ENCODE peak calls at places on chromosomes 6 and 20, in ten cellular contexts. One of them, this sample, is unnamed. For H3K36me3 and H3K4me1, the result is how much of the 10 kb centered on the place peaks cover.

GRCh38 chr20:24448170-24448569 is 21.3 kb upstream of the SYNDIG1 start:
- DNase-seq in upper lobe of right lung: no peak
- DNase-seq in CD8-positive, alpha-beta memory T cell: no peak
- DNase-seq in adipocyte: no peak
- DNase-seq in CD8-positive, alpha-beta T cell: no peak
- DNase-seq in PC-9: no peak
- DNase-seq in pancreas: no peak
- DNase-seq in heart right ventricle: no peak
- DNase-seq in IMR-90: no peak
- DNase-seq in K562: no peak
- DNase-seq in this sample: no peak

GRCh38 chr6:1612902-1613301 is 3.2 kb downstream of the FOXC1 start:
- DNase-seq in upper lobe of right lung: no peak
- DNase-seq in CD8-positive, alpha-beta memory T cell: no peak
- DNase-seq in adipocyte: peak
- DNase-seq in CD8-positive, alpha-beta T cell: no peak
- DNase-seq in PC-9: no peak
- DNase-seq in pancreas: no peak
- DNase-seq in heart right ventricle: no peak
- DNase-seq in IMR-90: peak
- DNase-seq in K562: no peak
- DNase-seq in this sample: no peak

GRCh38 chr20:8807480-8808179 is 261.3 kb upstream of the PLCB4 start:
- DNase-seq in upper lobe of right lung: no peak
- DNase-seq in CD8-positive, alpha-beta memory T cell: no peak
- DNase-seq in adipocyte: no peak
- DNase-seq in CD8-positive, alpha-beta T cell: no peak
- DNase-seq in PC-9: no peak
- DNase-seq in pancreas: no peak
- DNase-seq in heart right ventricle: no peak
- DNase-seq in IMR-90: no peak
- DNase-seq in K562: no peak
- DNase-seq in this sample: no peak

GRCh38 chr20:51800769-51801219 is 1.5 kb downstream of the SALL4 start:
- DNase-seq in upper lobe of right lung: no peak
- DNase-seq in CD8-positive, alpha-beta memory T cell: no peak
- DNase-seq in adipocyte: peak
- DNase-seq in CD8-positive, alpha-beta T cell: no peak
- DNase-seq in PC-9: no peak
- DNase-seq in pancreas: peak
- DNase-seq in heart right ventricle: no peak
- DNase-seq in IMR-90: no peak
- DNase-seq in K562: no peak
- DNase-seq in this sample: no peak

GRCh38 chr20:50330504-50331313 is 140.1 kb downstream of the CEBPB start:
- DNase-seq in upper lobe of right lung: no peak
- DNase-seq in CD8-positive, alpha-beta memory T cell: no peak
- DNase-seq in adipocyte: no peak
- DNase-seq in CD8-positive, alpha-beta T cell: no peak
- DNase-seq in PC-9: no peak
- DNase-seq in pancreas: no peak
- DNase-seq in heart right ventricle: no peak
- DNase-seq in IMR-90: no peak
- DNase-seq in K562: no peak
- DNase-seq in this sample: no peak

GRCh38 chr6:37868447-37868825 is 48.9 kb downstream of the ZFAND3 start:
- DNase-seq in upper lobe of right lung: no peak
- DNase-seq in CD8-positive, alpha-beta memory T cell: no peak
- DNase-seq in adipocyte: no peak
- DNase-seq in CD8-positive, alpha-beta T cell: no peak
- DNase-seq in PC-9: peak
- DNase-seq in pancreas: no peak
- DNase-seq in heart right ventricle: no peak
- DNase-seq in IMR-90: peak
- DNase-seq in K562: no peak
- DNase-seq in this sample: no peak

GRCh38 chr6:24513602-24514001 is 18.8 kb downstream of the ALDH5A1 start:
- DNase-seq in upper lobe of right lung: no peak
- DNase-seq in CD8-positive, alpha-beta memory T cell: no peak
- DNase-seq in adipocyte: no peak
- DNase-seq in CD8-positive, alpha-beta T cell: no peak
- DNase-seq in PC-9: no peak
- DNase-seq in pancreas: no peak
- DNase-seq in heart right ventricle: no peak
- DNase-seq in IMR-90: no peak
- DNase-seq in K562: no peak
- DNase-seq in this sample: no peak

GRCh38 chr20:10469599-10469998 is 34.5 kb downstream of the SLX4IP start:
- DNase-seq in upper lobe of right lung: no peak
- DNase-seq in CD8-positive, alpha-beta memory T cell: no peak
- DNase-seq in adipocyte: peak
- DNase-seq in CD8-positive, alpha-beta T cell: no peak
- DNase-seq in PC-9: no peak
- DNase-seq in pancreas: no peak
- DNase-seq in heart right ventricle: no peak
- DNase-seq in IMR-90: peak
- DNase-seq in K562: peak
- DNase-seq in this sample: no peak

DNA sequence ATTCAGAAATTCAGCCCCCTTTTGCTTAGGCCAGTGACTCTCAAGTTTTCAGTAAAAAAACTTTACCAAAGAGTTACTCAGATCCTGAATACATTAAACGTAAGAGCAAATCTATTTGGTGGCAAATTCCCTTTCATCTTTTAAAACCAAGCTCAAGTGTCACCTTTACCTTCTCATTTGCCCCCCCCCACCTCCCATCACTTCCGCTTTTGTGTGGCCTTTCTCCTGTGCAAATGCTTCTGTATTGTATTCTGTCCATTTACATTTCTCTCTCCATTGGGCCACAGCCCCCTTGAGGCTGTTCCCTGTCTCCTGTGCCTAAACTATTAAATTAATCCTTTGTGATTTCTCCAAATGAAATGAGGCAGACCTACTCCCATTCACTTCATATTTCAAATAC is 1.9 kb downstream of the NOL7 start:
- DNase-seq in upper lobe of right lung: no peak
- DNase-seq in CD8-positive, alpha-beta memory T cell: no peak
- DNase-seq in adipocyte: no peak
- DNase-seq in CD8-positive, alpha-beta T cell: no peak
- DNase-seq in PC-9: no peak
- DNase-seq in pancreas: no peak
- DNase-seq in heart right ventricle: no peak
- DNase-seq in IMR-90: no peak
- DNase-seq in K562: no peak
- DNase-seq in this sample: no peak
- H3K36me3 ChIP-seq in upper lobe of right lung: half or more
- H3K36me3 ChIP-seq in CD8-positive, alpha-beta memory T cell: under half
- H3K36me3 ChIP-seq in adipocyte: under half
- H3K36me3 ChIP-seq in CD8-positive, alpha-beta T cell: under half
- H3K36me3 ChIP-seq in PC-9: under half
- H3K36me3 ChIP-seq in pancreas: under half
- H3K36me3 ChIP-seq in heart right ventricle: under half
- H3K36me3 ChIP-seq in IMR-90: under half
- H3K36me3 ChIP-seq in K562: half or more
- H3K36me3 ChIP-seq in this sample: half or more

GRCh38 chr6:116280960-116281316 is 1.2 kb upstream of the TSPYL1 start:
- DNase-seq in upper lobe of right lung: no peak
- DNase-seq in CD8-positive, alpha-beta memory T cell: no peak
- DNase-seq in adipocyte: no peak
- DNase-seq in CD8-positive, alpha-beta T cell: no peak
- DNase-seq in PC-9: no peak
- DNase-seq in pancreas: no peak
- DNase-seq in heart right ventricle: no peak
- DNase-seq in IMR-90: no peak
- DNase-seq in K562: no peak
- DNase-seq in this sample: no peak

GRCh38 chr6:116278853-116279231 is 888 bp downstream of the TSPYL1 start:
- DNase-seq in upper lobe of right lung: no peak
- DNase-seq in CD8-positive, alpha-beta memory T cell: peak
- DNase-seq in adipocyte: no peak
- DNase-seq in CD8-positive, alpha-beta T cell: no peak
- DNase-seq in PC-9: no peak
- DNase-seq in pancreas: peak
- DNase-seq in heart right ventricle: peak
- DNase-seq in IMR-90: peak
- DNase-seq in K562: no peak
- DNase-seq in this sample: peak

GRCh38 chr6:116278478-116278822 is 1.3 kb downstream of the TSPYL1 start:
- DNase-seq in upper lobe of right lung: no peak
- DNase-seq in CD8-positive, alpha-beta memory T cell: no peak
- DNase-seq in adipocyte: no peak
- DNase-seq in CD8-positive, alpha-beta T cell: no peak
- DNase-seq in PC-9: no peak
- DNase-seq in pancreas: no peak
- DNase-seq in heart right ventricle: no peak
- DNase-seq in IMR-90: no peak
- DNase-seq in K562: no peak
- DNase-seq in this sample: no peak

GRCh38 chr6:116280161-116280959 is 630 bp upstream of the TSPYL1 start:
- DNase-seq in upper lobe of right lung: no peak
- DNase-seq in CD8-positive, alpha-beta memory T cell: peak
- DNase-seq in adipocyte: no peak
- DNase-seq in CD8-positive, alpha-beta T cell: no peak
- DNase-seq in PC-9: peak
- DNase-seq in pancreas: no peak
- DNase-seq in heart right ventricle: no peak
- DNase-seq in IMR-90: peak
- DNase-seq in K562: no peak
- DNase-seq in this sample: no peak

DNA sequence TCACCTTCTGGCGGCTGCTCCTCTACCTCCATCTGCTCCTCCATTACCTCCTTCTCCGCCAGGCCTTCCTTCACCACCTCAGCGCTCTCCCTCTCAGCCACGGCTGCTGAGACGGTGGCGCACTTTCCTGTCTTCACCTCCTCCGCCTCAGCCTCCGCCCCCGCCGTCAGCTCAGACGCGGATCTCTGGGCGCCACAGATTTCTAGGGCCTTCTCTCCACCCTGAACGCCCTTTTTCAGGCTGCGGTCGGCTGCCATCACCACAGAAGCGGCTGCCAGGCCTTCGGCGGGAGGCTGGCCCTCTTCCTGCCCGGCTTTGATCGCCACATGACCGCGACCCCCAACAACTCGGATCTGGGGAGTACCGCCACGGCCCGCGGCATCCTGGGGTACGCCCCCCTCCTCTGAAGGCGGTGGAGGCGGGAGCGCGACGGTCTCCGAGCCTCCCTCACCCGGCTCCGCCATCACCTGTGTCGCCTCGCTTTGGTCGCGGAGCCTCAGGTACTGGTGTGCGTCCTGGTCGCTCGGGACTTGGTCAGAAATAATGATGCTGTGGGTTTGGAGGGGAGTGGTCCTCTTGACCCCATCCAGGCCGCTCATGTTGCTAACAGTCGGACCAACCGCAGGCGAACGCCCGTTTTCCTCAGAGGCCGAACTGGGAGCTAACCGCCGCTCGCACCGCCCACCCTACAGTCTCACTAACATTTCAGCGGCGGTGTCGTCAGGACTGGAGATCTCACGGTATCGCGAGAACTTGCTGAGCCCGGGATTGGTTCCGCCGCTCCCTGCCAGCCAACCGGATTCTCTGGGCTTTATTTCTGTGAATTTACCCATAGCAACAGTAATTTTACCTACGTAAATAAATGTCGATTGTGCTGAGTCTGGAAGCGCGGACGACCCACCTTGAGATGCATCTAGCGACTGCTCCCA is at the start of gene TSPYL1:
- DNase-seq in upper lobe of right lung: peak
- DNase-seq in CD8-positive, alpha-beta memory T cell: peak
- DNase-seq in adipocyte: peak
- DNase-seq in CD8-positive, alpha-beta T cell: peak
- DNase-seq in PC-9: peak
- DNase-seq in pancreas: peak
- DNase-seq in heart right ventricle: peak
- DNase-seq in IMR-90: peak
- DNase-seq in K562: peak
- DNase-seq in this sample: peak
- H3K4me1 ChIP-seq in upper lobe of right lung: under half
- H3K4me1 ChIP-seq in CD8-positive, alpha-beta memory T cell: half or more
- H3K4me1 ChIP-seq in adipocyte: under half
- H3K4me1 ChIP-seq in CD8-positive, alpha-beta T cell: half or more
- H3K4me1 ChIP-seq in PC-9: under half
- H3K4me1 ChIP-seq in pancreas: under half
- H3K4me1 ChIP-seq in heart right ventricle: half or more
- H3K4me1 ChIP-seq in IMR-90: under half
- H3K4me1 ChIP-seq in K562: under half
- H3K4me1 ChIP-seq in this sample: half or more

GRCh38 chr20:58997141-58997770 is 9.8 kb downstream of the CTSZ start:
- DNase-seq in upper lobe of right lung: peak
- DNase-seq in CD8-positive, alpha-beta memory T cell: no peak
- DNase-seq in adipocyte: no peak
- DNase-seq in CD8-positive, alpha-beta T cell: no peak
- DNase-seq in PC-9: no peak
- DNase-seq in pancreas: peak
- DNase-seq in heart right ventricle: no peak
- DNase-seq in IMR-90: no peak
- DNase-seq in K562: no peak
- DNase-seq in this sample: no peak

GRCh38 chr20:58998656-58999055 is 8.4 kb downstream of the CTSZ start:
- DNase-seq in upper lobe of right lung: no peak
- DNase-seq in CD8-positive, alpha-beta memory T cell: no peak
- DNase-seq in adipocyte: no peak
- DNase-seq in CD8-positive, alpha-beta T cell: no peak
- DNase-seq in PC-9: no peak
- DNase-seq in pancreas: peak
- DNase-seq in heart right ventricle: no peak
- DNase-seq in IMR-90: no peak
- DNase-seq in K562: no peak
- DNase-seq in this sample: no peak

GRCh38 chr20:58995461-58996225 is 11.4 kb downstream of the CTSZ start:
- DNase-seq in upper lobe of right lung: no peak
- DNase-seq in CD8-positive, alpha-beta memory T cell: no peak
- DNase-seq in adipocyte: no peak
- DNase-seq in CD8-positive, alpha-beta T cell: no peak
- DNase-seq in PC-9: no peak
- DNase-seq in pancreas: peak
- DNase-seq in heart right ventricle: no peak
- DNase-seq in IMR-90: no peak
- DNase-seq in K562: no peak
- DNase-seq in this sample: no peak

GRCh38 chr20:58994390-58995159 is 12.5 kb downstream of the CTSZ start:
- DNase-seq in upper lobe of right lung: no peak
- DNase-seq in CD8-positive, alpha-beta memory T cell: no peak
- DNase-seq in adipocyte: no peak
- DNase-seq in CD8-positive, alpha-beta T cell: no peak
- DNase-seq in PC-9: no peak
- DNase-seq in pancreas: peak
- DNase-seq in heart right ventricle: no peak
- DNase-seq in IMR-90: no peak
- DNase-seq in K562: no peak
- DNase-seq in this sample: no peak

DNA sequence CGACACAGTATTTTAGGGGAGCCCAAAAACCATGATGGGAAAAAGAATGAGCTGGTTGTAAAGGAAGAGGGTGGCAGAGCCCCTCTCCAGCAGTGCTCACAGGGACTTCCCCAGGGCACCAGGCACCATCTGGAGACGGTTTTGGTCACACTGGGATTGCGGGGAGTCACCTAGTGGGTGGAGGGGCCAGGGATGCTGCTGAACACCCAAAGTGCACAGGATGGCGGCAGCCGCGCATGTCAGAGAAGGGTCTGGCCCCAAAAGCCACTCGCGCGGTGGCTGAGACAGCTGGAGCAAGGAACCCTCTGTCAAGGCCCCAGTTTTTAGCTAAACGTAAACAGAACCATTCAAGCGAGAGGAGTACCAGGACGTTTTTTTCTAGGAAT is 10.8 kb downstream of the CTSZ start:
- DNase-seq in upper lobe of right lung: no peak
- DNase-seq in CD8-positive, alpha-beta memory T cell: no peak
- DNase-seq in adipocyte: no peak
- DNase-seq in CD8-positive, alpha-beta T cell: no peak
- DNase-seq in PC-9: no peak
- DNase-seq in pancreas: peak
- DNase-seq in heart right ventricle: no peak
- DNase-seq in IMR-90: no peak
- DNase-seq in K562: no peak
- DNase-seq in this sample: no peak
- H3K36me3 ChIP-seq in upper lobe of right lung: half or more
- H3K36me3 ChIP-seq in CD8-positive, alpha-beta memory T cell: under half
- H3K36me3 ChIP-seq in adipocyte: half or more
- H3K36me3 ChIP-seq in CD8-positive, alpha-beta T cell: under half
- H3K36me3 ChIP-seq in PC-9: under half
- H3K36me3 ChIP-seq in pancreas: under half
- H3K36me3 ChIP-seq in heart right ventricle: half or more
- H3K36me3 ChIP-seq in IMR-90: half or more
- H3K36me3 ChIP-seq in K562: half or more
- H3K36me3 ChIP-seq in this sample: half or more

DNA sequence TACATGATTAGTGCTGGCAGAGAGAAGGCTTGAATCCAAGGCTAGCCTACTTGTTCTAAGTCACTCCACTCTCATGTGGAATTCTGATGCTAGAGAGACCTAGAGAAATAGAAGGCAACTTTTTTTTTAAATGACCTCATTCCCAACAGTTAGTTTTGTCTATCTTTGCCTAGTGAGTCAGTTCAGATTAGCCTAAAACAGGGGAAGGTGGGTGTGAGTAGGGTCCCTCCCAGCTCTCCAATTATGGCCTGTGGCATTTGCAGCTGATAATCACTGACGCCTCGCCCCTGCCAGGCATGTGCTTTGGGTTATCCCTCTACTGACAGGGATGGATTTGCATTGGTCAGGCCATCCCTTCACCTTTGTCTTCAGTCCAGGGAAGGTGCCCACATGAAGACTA is 13.6 kb downstream of the TXLNB start:
- DNase-seq in upper lobe of right lung: no peak
- DNase-seq in CD8-positive, alpha-beta memory T cell: no peak
- DNase-seq in adipocyte: no peak
- DNase-seq in CD8-positive, alpha-beta T cell: no peak
- DNase-seq in PC-9: peak
- DNase-seq in pancreas: no peak
- DNase-seq in heart right ventricle: no peak
- DNase-seq in IMR-90: peak
- DNase-seq in K562: no peak
- DNase-seq in this sample: no peak
- H3K4me1 ChIP-seq in upper lobe of right lung: under half
- H3K4me1 ChIP-seq in CD8-positive, alpha-beta memory T cell: under half
- H3K4me1 ChIP-seq in adipocyte: under half
- H3K4me1 ChIP-seq in CD8-positive, alpha-beta T cell: under half
- H3K4me1 ChIP-seq in PC-9: under half
- H3K4me1 ChIP-seq in pancreas: under half
- H3K4me1 ChIP-seq in heart right ventricle: under half
- H3K4me1 ChIP-seq in IMR-90: under half
- H3K4me1 ChIP-seq in K562: under half
- H3K4me1 ChIP-seq in this sample: under half

This sample was measured in left ventricle myocardium inferior.